ENCODE peak calls at places on chromosomes 5 and 9, in four cellular contexts. C, I, N and U are unnamed samples.

GRCh38 chr9:14352549-14352948 is 38.6 kb upstream of the NFIB start:
- DNase-seq in C (no peak), I (no peak), N (no peak), U (no peak)

GRCh38 chr9:86500667-86501435 is 146.6 kb upstream of the TUT7 start:
- DNase-seq in C (no peak), I (no peak), N (no peak), U (no peak)

GRCh38 chr9:101465330-101465915 is 29.8 kb upstream of the ALDOB start:
- DNase-seq in C (no peak), I (no peak), N (peak), U (no peak)

GRCh38 chr5:112918679-112919078 is 3.3 kb downstream of the REEP5 start:
- DNase-seq in C (no peak), I (no peak), N (no peak), U (no peak)

GRCh38 chr9:13053504-13053903 is 226.0 kb downstream of the MPDZ start:
- DNase-seq in C (no peak), I (no peak), N (no peak), U (no peak)

GRCh38 chr5:154444559-154445421 is 1.0 kb upstream of the SAP30L start:
- DNase-seq in C (peak), I (peak), N (peak), U (peak)

GRCh38 chr9:129838707-129839259 is 3.5 kb downstream of the USP20 start:
- DNase-seq in C (no peak), I (no peak), N (no peak), U (no peak)

GRCh38 chr5:126780165-126780827 is 3.4 kb downstream of the LMNB1 start:
- DNase-seq in C (peak), I (peak), N (peak), U (peak)

GRCh38 chr5:72410896-72411295 is 90.7 kb downstream of the PTCD2 start:
- DNase-seq in C (no peak), I (no peak), N (no peak), U (no peak)

GRCh38 chr5:75040973-75041372 is 11.4 kb downstream of the GCNT4 start:
- DNase-seq in C (no peak), I (no peak), N (no peak), U (no peak)

GRCh38 chr5:134236208-134236761 is 10.4 kb upstream of the PPP2CA start:
- DNase-seq in C (no peak), I (no peak), N (no peak), U (no peak)

GRCh38 chr5:105943119-105943518 is 1727.6 kb downstream of the EFNA5 start:
- DNase-seq in C (no peak), I (no peak), N (no peak), U (no peak)

GRCh38 chr5:45578270-45578669 is 117.9 kb downstream of the HCN1 start:
- DNase-seq in C (no peak), I (no peak), N (no peak), U (no peak)

GRCh38 chr9:103867886-103868285 is 226.2 kb upstream of the SMC2 start:
- DNase-seq in C (no peak), I (no peak), N (no peak), U (no peak)

GRCh38 chr5:149442563-149443182 is 63.6 kb upstream of the IL17B start:
- DNase-seq in C (peak), I (peak), N (peak), U (peak)

GRCh38 chr5:173764321-173765029 is 123.7 kb upstream of the CPEB4 start:
- DNase-seq in C (no peak), I (no peak), N (peak), U (no peak)
- TF ChIP-seq CTCF in C (no peak), I (no peak), N (no peak), U (no peak)

GRCh38 chr5:98657559-98657958 is 115.9 kb upstream of the RGMB start:
- DNase-seq in C (no peak), I (no peak), N (no peak), U (no peak)
- TF ChIP-seq CTCF in C (no peak), I (no peak), N (no peak), U (no peak)

GRCh38 chr5:53739111-53739510 is 178.7 kb downstream of the NDUFS4 start:
- DNase-seq in C (no peak), I (no peak), N (no peak), U (no peak)

GRCh38 chr5:53738105-53738504 is 177.7 kb downstream of the NDUFS4 start:
- DNase-seq in C (no peak), I (no peak), N (no peak), U (no peak)

GRCh38 chr5:53730938-53731337 is 170.5 kb downstream of the NDUFS4 start:
- DNase-seq in C (no peak), I (no peak), N (peak), U (no peak)

DNA sequence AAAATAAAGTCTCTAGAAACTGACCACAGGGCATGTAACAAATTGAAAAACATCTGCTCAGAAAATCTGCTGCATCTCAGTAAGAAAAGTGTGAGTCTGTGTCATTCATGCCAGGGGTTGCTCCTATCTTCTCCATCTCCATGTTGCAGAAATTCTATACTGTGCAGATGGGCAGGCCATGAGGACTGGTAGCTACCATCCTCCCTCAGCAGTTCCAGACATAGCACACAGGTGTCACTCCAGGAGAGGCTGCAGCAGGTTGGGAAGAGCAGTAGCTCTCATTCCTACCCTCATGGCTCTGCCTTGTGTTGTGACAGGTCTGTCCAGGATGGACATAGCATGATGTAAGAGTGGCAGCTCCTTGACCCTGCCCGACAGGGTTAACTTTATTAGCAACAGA is 173.4 kb downstream of the NDUFS4 start:
- DNase-seq in C (no peak), I (no peak), N (peak), U (no peak)
- TF ChIP-seq CTCF in C (no peak), I (no peak), N (no peak), U (no peak)

GRCh38 chr5:87302061-87302460 is 34.4 kb downstream of the RASA1 start:
- DNase-seq in C (no peak), I (no peak), N (no peak), U (no peak)
- TF ChIP-seq CTCF in C (no peak), I (no peak), N (no peak), U (no peak)

DNA sequence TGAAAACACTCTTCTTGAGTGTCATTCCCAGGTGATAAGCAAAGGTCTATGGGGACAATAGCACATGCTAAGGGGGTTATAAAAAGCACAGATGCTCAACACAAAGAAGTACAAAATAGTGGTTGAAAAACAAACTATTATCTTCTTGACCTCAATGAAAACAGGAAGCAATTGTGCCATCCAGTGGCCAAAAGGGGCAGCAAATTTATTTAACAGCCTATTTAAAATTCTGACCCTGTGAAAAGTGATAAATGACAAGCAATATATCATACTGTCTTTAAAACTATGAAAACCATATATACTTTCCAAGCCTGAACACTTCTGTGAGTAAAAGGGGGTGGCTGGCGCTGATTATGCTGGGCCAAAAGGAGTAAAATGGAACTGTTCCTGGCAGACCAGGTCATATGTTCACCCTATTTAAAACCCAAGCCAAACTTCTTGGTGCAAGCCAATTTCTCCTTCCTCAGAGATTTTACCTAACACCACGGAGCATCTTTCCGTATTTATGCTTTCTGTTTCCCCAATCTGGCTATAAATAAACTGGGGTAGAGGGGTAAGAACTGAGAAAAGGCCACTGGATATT is 29.7 kb downstream of the TEX10 start:
- DNase-seq in C (peak), I (peak), N (peak), U (peak)
- TF ChIP-seq CTCF in C (peak), I (peak), N (peak), U (peak)

DNA sequence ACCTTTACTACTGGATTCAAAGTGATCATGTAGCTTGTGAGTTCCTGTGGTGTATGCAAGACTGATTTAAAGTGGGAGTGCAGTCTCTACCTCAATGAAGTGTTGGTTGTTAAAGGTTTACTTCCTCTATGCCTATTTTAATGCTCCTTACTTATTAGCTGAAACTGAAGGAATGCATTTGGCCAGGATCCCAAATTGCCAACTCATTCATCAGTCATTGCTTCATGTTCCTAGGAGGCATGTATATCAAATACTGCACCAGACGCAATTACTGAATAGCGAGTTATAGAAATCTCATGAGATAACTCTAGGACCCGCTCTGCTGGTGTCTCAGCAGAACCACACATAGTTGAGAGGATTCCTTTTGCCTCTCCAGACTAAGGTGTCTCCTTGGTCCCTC is 143.0 kb upstream of the RPS23 start:
- DNase-seq in C (no peak), I (no peak), N (no peak), U (no peak)
- TF ChIP-seq CTCF in C (no peak), I (no peak), N (no peak), U (no peak)

DNA sequence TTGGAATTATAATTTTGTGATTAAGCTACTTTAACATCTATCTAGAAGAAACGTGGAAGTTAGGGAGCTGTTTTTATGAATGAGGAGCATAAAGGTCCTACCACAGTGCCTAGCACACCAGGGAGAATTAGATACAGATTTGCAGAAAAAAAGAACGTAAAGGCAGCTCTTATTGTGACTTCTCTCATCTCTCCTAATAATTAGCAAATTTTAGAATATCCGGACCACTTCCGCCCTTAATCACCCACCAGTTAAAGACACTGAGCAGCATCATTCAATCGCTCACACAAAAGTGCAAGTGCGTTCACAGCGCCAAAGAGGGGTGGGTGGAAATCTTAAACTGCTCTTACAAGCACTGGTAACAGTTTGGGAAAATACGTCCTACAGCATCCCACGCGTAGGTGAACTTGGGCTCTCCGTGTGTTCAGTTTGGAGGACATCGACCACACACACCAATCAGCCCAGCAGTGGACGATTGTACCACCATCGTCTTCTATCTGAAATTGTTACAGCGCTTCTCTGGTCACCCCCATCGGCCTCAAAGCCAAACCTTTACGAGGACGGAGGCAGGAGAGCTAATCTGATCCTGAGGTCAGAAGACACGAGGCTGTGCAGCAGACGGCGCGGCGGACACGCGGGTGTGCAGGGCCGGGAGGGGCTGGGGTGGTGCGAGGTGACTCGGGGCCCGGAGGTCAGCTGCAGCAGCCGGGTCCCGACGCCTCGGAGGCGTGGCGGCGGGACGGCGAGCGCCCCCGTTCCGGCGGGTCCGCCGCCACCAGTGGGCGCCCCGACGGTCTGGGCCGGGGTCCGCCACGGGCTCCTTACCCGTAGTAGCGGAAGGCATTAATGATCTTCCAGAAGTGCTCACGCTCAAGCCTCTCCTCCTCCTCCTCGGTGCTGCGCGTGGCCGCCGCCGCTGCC is 646 bp downstream of the CARNMT1 start:
- DNase-seq in C (peak), I (peak), N (peak), U (peak)
- TF ChIP-seq CTCF in C (peak), I (no peak), N (peak), U (peak)

DNA sequence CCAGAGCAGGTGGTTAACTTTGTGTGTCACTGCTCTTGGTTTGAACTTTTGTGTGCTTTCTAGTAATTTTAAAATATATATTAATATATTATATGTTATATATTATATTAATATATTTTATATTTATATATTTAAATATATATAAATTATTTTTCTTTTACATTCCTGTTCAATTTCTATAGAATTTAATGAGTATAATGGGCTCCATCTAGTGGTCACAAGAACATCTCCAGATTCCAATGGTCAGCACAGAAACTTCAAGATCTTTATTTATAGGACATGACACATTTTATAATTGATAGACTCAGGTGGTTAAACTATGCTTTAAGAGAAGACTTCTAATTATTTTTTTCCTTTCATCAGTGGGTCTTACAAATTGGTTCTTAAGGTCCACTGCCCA is 39.1 kb downstream of the COL23A1 start:
- DNase-seq in C (no peak), I (no peak), N (peak), U (no peak)
- TF ChIP-seq CTCF in C (peak), I (peak), N (peak), U (peak)